ENCODE peak calls at places on chromosomes 2 and 18, in nine cellular contexts. B is naive thymus-derived CD4-positive, alpha-beta T cell; P is WTC11; U is fibroblast of lung; V is T-helper 17 cell; G is memory B cell; F is stimulated activated CD4-positive, alpha-beta T cell treated with anti-CD3 and anti-CD28 coated beads, Interleukin-2, amount 100 ng/mL, for 48 hours; M is GM23338; K is activated naive CD4-positive, alpha-beta T cell treated with anti-CD3 and anti-CD28 coated beads for 36 hours. Y is an unnamed sample.

GRCh38 chr18:2244641-2245040 is 326.7 kb downstream of the METTL4 start:
- DNase-seq in B (no peak), P (no peak), U (no peak), V (no peak), G (no peak), F (no peak), M (no peak), K (no peak), Y (no peak)

GRCh38 chr2:181300600-181301291 is 156.4 kb upstream of the ITGA4 start:
- DNase-seq in B (peak), P (no peak), U (no peak), V (no peak), G (no peak), F (no peak), M (no peak), K (no peak), Y (no peak)

GRCh38 chr2:170713280-170714155 is 1.6 kb upstream of the SP5 start:
- DNase-seq in B (peak), P (peak), U (no peak), V (no peak), G (no peak), F (no peak), M (peak), K (no peak), Y (no peak)

GRCh38 chr2:9649261-9649660 is 18.5 kb upstream of the YWHAQ start:
- DNase-seq in B (no peak), P (no peak), U (no peak), V (no peak), G (no peak), F (no peak), M (no peak), K (no peak), Y (no peak)

GRCh38 chr2:17208511-17208910 is 309.7 kb downstream of the RAD51AP2 start:
- DNase-seq in B (no peak), P (no peak), U (peak), V (no peak), G (no peak), F (no peak), M (peak), K (no peak), Y (no peak)

GRCh38 chr18:58499527-58499926 is 129.4 kb downstream of the ALPK2 start:
- DNase-seq in B (no peak), P (no peak), U (no peak), V (no peak), G (no peak), F (no peak), M (no peak), K (no peak), Y (no peak)

GRCh38 chr2:201093573-201093972 is 21.8 kb downstream of the NDUFB3 start:
- DNase-seq in B (no peak), P (no peak), U (no peak), V (no peak), G (no peak), F (no peak), M (no peak), K (no peak), Y (no peak)

GRCh38 chr2:219042157-219042556 is 841 bp upstream of the CFAP65 start:
- DNase-seq in B (no peak), P (no peak), U (no peak), V (no peak), G (no peak), F (no peak), M (no peak), K (no peak), Y (no peak)

GRCh38 chr2:9778012-9778411 is 65.3 kb upstream of the TAF1B start:
- DNase-seq in B (no peak), P (peak), U (no peak), V (no peak), G (no peak), F (no peak), M (peak), K (peak), Y (no peak)

GRCh38 chr18:34767601-34768027 is 57.5 kb downstream of the DTNA start:
- DNase-seq in B (no peak), P (no peak), U (peak), V (no peak), G (no peak), F (no peak), M (no peak), K (no peak), Y (no peak)

GRCh38 chr18:48949051-48949605 is 1.6 kb downstream of the SMAD7 start:
- DNase-seq in B (peak), P (no peak), U (no peak), V (peak), G (no peak), F (peak), M (no peak), K (peak), Y (peak)

GRCh38 chr2:199602271-199602895 is 144.6 kb upstream of the SATB2 start:
- DNase-seq in B (no peak), P (peak), U (peak), V (no peak), G (no peak), F (no peak), M (peak), K (peak), Y (peak)

GRCh38 chr18:68394705-68395104 is 320.2 kb downstream of the TMX3 start:
- DNase-seq in B (no peak), P (no peak), U (peak), V (no peak), G (no peak), F (no peak), M (no peak), K (no peak), Y (no peak)

GRCh38 chr2:2646312-2647051 is 315.4 kb upstream of the MYT1L start:
- DNase-seq in B (peak), P (no peak), U (no peak), V (no peak), G (no peak), F (peak), M (no peak), K (peak), Y (peak)

GRCh38 chr18:5630766-5631413 is 87.1 kb upstream of the EPB41L3 start:
- DNase-seq in B (no peak), P (no peak), U (no peak), V (no peak), G (no peak), F (no peak), M (no peak), K (no peak), Y (no peak)

GRCh38 chr2:109089602-109090300 is 39.3 kb upstream of the SH3RF3 start:
- DNase-seq in B (no peak), P (no peak), U (peak), V (no peak), G (no peak), F (no peak), M (no peak), K (no peak), Y (no peak)

GRCh38 chr2:170039401-170040172 is 138.4 kb upstream of the MYO3B start:
- DNase-seq in B (no peak), P (no peak), U (no peak), V (no peak), G (no peak), F (no peak), M (no peak), K (no peak), Y (no peak)

GRCh38 chr18:76426738-76427305 is 68.2 kb downstream of the ZNF516 start:
- DNase-seq in B (no peak), P (peak), U (peak), V (no peak), G (no peak), F (peak), M (peak), K (peak), Y (peak)

GRCh38 chr18:55997156-55997561 is 409.2 kb upstream of the TCF4 start:
- DNase-seq in B (no peak), P (no peak), U (peak), V (no peak), G (peak), F (no peak), M (peak), K (no peak), Y (no peak)

GRCh38 chr2:37523861-37524362 is 147.5 kb downstream of the CDC42EP3 start:
- DNase-seq in B (no peak), P (no peak), U (peak), V (no peak), G (no peak), F (no peak), M (no peak), K (no peak), Y (no peak)

GRCh38 chr2:88067189-88067588 is 436 bp upstream of the SMYD1 start:
- DNase-seq in B (no peak), P (no peak), U (no peak), V (no peak), G (no peak), F (no peak), M (no peak), K (no peak), Y (no peak)

GRCh38 chr2:109030870-109031480 is 42.0 kb upstream of the EDAR start:
- DNase-seq in B (peak), P (no peak), U (no peak), V (no peak), G (no peak), F (no peak), M (peak), K (peak), Y (no peak)

GRCh38 chr2:123380536-123380935 is 644.6 kb upstream of the CNTNAP5 start:
- DNase-seq in B (no peak), P (no peak), U (no peak), V (no peak), G (no peak), F (no peak), M (no peak), K (no peak), Y (no peak)

GRCh38 chr2:180733330-180733729 is 247.1 kb upstream of the UBE2E3 start:
- DNase-seq in B (no peak), P (no peak), U (no peak), V (no peak), G (no peak), F (no peak), M (peak), K (no peak), Y (no peak)

GRCh38 chr18:25287096-25287495 is 64.9 kb downstream of the ZNF521 start:
- DNase-seq in B (no peak), P (no peak), U (no peak), V (no peak), G (no peak), F (no peak), M (no peak), K (no peak), Y (no peak)

GRCh38 chr2:46230115-46230571 is 67.1 kb upstream of the EPAS1 start:
- DNase-seq in B (no peak), P (peak), U (peak), V (no peak), G (no peak), F (no peak), M (peak), K (peak), Y (peak)

GRCh38 chr2:10787176-10787968 is 25.2 kb downstream of the PDIA6 start:
- DNase-seq in B (no peak), P (peak), U (no peak), V (no peak), G (peak), F (peak), M (peak), K (peak), Y (peak)

GRCh38 chr2:238055841-238056240 is 5.0 kb upstream of the SCLY start:
- DNase-seq in B (no peak), P (no peak), U (no peak), V (no peak), G (no peak), F (no peak), M (no peak), K (no peak), Y (no peak)

GRCh38 chr2:64681479-64681967 is 27.8 kb upstream of the SERTAD2 start:
- DNase-seq in B (no peak), P (no peak), U (no peak), V (no peak), G (no peak), F (no peak), M (no peak), K (no peak), Y (no peak)